ENCODE peak calls at places on chromosomes 2 and 18, in nine cellular contexts. T is sigmoid colon, O is body of pancreas, B is Peyer's patch, W is colonic mucosa, J is cardiac muscle cell, A is AG04450, D is transverse colon, G is psoas muscle. Q is an unnamed sample.

GRCh38 chr18:12239426-12239825 is 14.7 kb upstream of the CIDEA start:
- DNase-seq in T (no peak), O (no peak), B (no peak), W (no peak), J (no peak), A (no peak), D (no peak), G (no peak), Q (no peak)

GRCh38 chr2:72095364-72095763 is 52.3 kb downstream of the CYP26B1 start:
- DNase-seq in T (no peak), O (no peak), B (no peak), W (peak; percentile 3), J (no peak), A (no peak), D (no peak), G (no peak), Q (no peak)

GRCh38 chr2:195562624-195563566 is 94.1 kb upstream of the SLC39A10 start:
- DNase-seq in T (no peak), O (no peak), B (no peak), W (no peak), J (peak; percentile 21), A (no peak), D (no peak), G (no peak), Q (no peak)

GRCh38 chr18:62360806-62361205 is 35.7 kb downstream of the TNFRSF11A start:
- DNase-seq in T (no peak), O (no peak), B (no peak), W (no peak), J (no peak), A (no peak), D (no peak), G (no peak), Q (no peak)

GRCh38 chr18:26524002-26524401 is 24.4 kb downstream of the KCTD1 start:
- DNase-seq in T (no peak), O (no peak), B (no peak), W (no peak), J (no peak), A (no peak), D (no peak), G (no peak), Q (no peak)

GRCh38 chr18:76376668-76377358 is 118.2 kb downstream of the ZNF516 start:
- DNase-seq in T (peak; percentile 60), O (no peak), B (no peak), W (no peak), J (no peak), A (no peak), D (no peak), G (no peak), Q (no peak)

GRCh38 chr2:45578056-45578843 is 32.8 kb downstream of the SRBD1 start:
- DNase-seq in T (no peak), O (no peak), B (no peak), W (no peak), J (peak; percentile 59), A (no peak), D (peak; percentile 17), G (no peak), Q (peak; percentile 22)

GRCh38 chr2:62281661-62282060 is 85.7 kb downstream of the B3GNT2 start:
- DNase-seq in T (no peak), O (no peak), B (no peak), W (no peak), J (no peak), A (no peak), D (no peak), G (no peak), Q (no peak)

GRCh38 chr2:157874278-157874825 is 1.8 kb downstream of the ACVR1 start:
- DNase-seq in T (no peak), O (no peak), B (no peak), W (no peak), J (peak; percentile 27), A (no peak), D (no peak), G (peak; percentile 21), Q (no peak)

GRCh38 chr2:64837925-64838641 is 151.1 kb upstream of the SLC1A4 start:
- DNase-seq in T (peak; percentile 71), O (peak; percentile 54), B (peak; percentile 41), W (peak; percentile 41), J (no peak), A (no peak), D (peak; percentile 23), G (peak; percentile 31), Q (no peak)

GRCh38 chr2:10163498-10164486 is 41.3 kb downstream of the RRM2 start:
- DNase-seq in T (no peak), O (no peak), B (no peak), W (no peak), J (no peak), A (no peak), D (no peak), G (no peak), Q (no peak)

GRCh38 chr18:58297198-58297597 is 253.2 kb downstream of the NEDD4L start:
- DNase-seq in T (no peak), O (no peak), B (no peak), W (no peak), J (peak; percentile 34), A (no peak), D (no peak), G (no peak), Q (no peak)

GRCh38 chr2:47656715-47657600 is 126.0 kb upstream of the MSH6 start:
- DNase-seq in T (no peak), O (no peak), B (no peak), W (no peak), J (peak; percentile 46), A (no peak), D (no peak), G (no peak), Q (no peak)

GRCh38 chr2:222440670-222441422 is 16.5 kb downstream of the SGPP2 start:
- DNase-seq in T (no peak), O (no peak), B (no peak), W (no peak), J (peak; percentile 81), A (peak; percentile 21), D (no peak), G (no peak), Q (no peak)

GRCh38 chr2:1979101-1979500 is 234.8 kb upstream of the PXDN start:
- DNase-seq in T (peak; percentile 27), O (no peak), B (no peak), W (no peak), J (no peak), A (no peak), D (no peak), G (no peak), Q (no peak)

GRCh38 chr2:1975060-1975459 is 230.7 kb upstream of the PXDN start:
- DNase-seq in T (peak; percentile 46), O (no peak), B (no peak), W (no peak), J (no peak), A (no peak), D (no peak), G (no peak), Q (no peak)

GRCh38 chr2:1976112-1976511 is 231.8 kb upstream of the PXDN start:
- DNase-seq in T (peak; percentile 12), O (no peak), B (no peak), W (no peak), J (no peak), A (no peak), D (no peak), G (no peak), Q (no peak)

GRCh38 chr2:1977655-1978054 is 233.3 kb upstream of the PXDN start:
- DNase-seq in T (no peak), O (no peak), B (no peak), W (no peak), J (no peak), A (no peak), D (no peak), G (no peak), Q (no peak)

DNA sequence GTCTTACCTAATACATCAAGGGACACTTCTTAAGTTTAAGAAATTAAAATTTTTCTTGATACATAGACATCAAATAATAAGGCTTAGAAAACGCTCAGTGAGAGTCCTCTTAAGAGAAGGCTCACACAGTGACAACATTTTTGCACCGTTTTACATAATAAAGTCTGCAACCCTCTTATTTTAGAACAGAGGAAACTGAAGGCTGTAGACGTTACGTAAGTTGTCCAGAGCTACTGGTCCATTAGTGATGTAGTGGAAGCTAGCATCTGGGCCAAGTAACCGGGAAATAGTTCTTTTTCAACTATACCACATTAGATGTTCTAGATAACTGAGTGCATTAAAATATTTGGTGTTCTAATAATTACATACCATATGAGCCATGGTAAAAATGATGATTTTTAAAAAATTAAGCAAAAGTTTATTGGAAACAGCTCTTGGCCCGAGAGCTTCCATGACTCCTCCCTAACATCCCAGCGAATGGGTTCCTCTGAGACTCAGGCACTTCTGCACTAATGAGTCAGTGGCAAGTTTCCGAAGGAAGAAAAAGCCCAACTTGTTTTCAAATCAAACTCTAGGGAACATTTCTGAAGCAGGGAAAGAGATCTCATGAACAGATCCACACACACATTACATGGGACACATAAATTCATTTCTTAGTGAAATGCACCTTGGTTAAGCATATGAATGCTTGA is 232.6 kb upstream of the PXDN start:
- DNase-seq in T (peak; percentile 30), O (no peak), B (no peak), W (no peak), J (no peak), A (no peak), D (no peak), G (no peak), Q (no peak)
- H3K4me3 ChIP-seq in T (no peak overlapping the region), O (no peak overlapping the region), B (no peak overlapping the region), W (no peak overlapping the region), J (no peak overlapping the region), A (no peak overlapping the region), D (no peak overlapping the region), G (no peak overlapping the region), Q (no peak overlapping the region)

GRCh38 chr2:219405451-219405850 is 12.7 kb upstream of the DES start:
- DNase-seq in T (peak; percentile 95), O (no peak), B (no peak), W (no peak), J (no peak), A (no peak), D (no peak), G (peak; percentile 75), Q (no peak)
- TF ChIP-seq CTCF in T (peak; percentile 44), O (no peak), B (no peak), W (no peak), J (peak; percentile 17), A (peak; percentile 28), D (no peak), G (peak; percentile 42), Q (no peak)

GRCh38 chr2:146697307-146697706 is 1147.5 kb upstream of the ACVR2A start:
- DNase-seq in T (no peak), O (no peak), B (no peak), W (no peak), J (no peak), A (no peak), D (no peak), G (no peak), Q (no peak)

DNA sequence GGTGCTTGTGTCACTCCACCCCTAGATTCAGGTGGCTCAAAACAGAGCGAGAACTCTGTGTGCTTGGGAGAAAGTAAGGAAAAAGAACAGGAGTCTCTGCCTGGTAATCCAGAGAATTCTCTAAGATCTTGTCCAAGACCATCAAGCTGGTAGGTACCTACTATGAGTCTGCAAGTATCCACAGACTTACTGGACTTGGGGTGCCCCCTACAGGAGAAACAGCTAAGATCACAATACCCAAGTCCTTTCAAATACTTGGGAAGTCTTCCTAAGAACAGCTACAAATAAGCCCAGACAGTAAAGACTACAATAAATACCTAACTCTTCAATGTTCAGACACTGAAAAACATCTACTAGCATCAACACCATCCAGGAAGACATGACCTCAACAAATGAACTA is 1143.6 kb upstream of the ACVR2A start:
- DNase-seq in T (no peak), O (no peak), B (no peak), W (no peak), J (no peak), A (no peak), D (no peak), G (no peak), Q (no peak)
- H3K9me3 ChIP-seq in T (peaks cover 2% of the 10 kb centered on the region), O (no peaks in the 10 kb centered on the region), B (no peaks in the 10 kb centered on the region), W (no peaks in the 10 kb centered on the region), J (no peaks in the 10 kb centered on the region), A (no peaks in the 10 kb centered on the region), D (peaks cover 10% of the 10 kb centered on the region), G (peaks cover 10% of the 10 kb centered on the region), Q (peaks cover 4% of the 10 kb centered on the region)

GRCh38 chr2:133266075-133266925 is 302.0 kb downstream of the NCKAP5 start:
- DNase-seq in T (no peak), O (no peak), B (no peak), W (no peak), J (peak; percentile 6), A (no peak), D (no peak), G (no peak), Q (no peak)
- H3K4me3 ChIP-seq in T (peak overlapping the region; percentile 34), O (peak overlapping the region; percentile 12), B (no peak overlapping the region), W (peak overlapping the region; percentile 19), J (peak overlapping the region; percentile 38), A (peak overlapping the region; percentile 74), D (peak overlapping the region; percentile 54), G (peak overlapping the region; percentile 56), Q (peak overlapping the region; percentile 24)

Q was measured in Caco-2.